ENCODE peak calls at places on chromosomes 2 and 18, in four cellular contexts. Y, I, F and X are unnamed samples.

GRCh38 chr18:45588831-45589558 is 26.3 kb upstream of the SLC14A2 start:
- DNase-seq in Y (no peak), F (no peak), I (no peak), X (no peak)

GRCh38 chr18:78873916-78874505 is 105.6 kb upstream of the SALL3 start:
- DNase-seq in Y (no peak), I (no peak), F (no peak), X (no peak)

GRCh38 chr2:66984864-66985263 is 412.3 kb upstream of the ETAA1 start:
- DNase-seq in Y (no peak), F (no peak), I (no peak), X (no peak)

GRCh38 chr2:88739985-88740600 is 48.6 kb downstream of the RPIA start:
- DNase-seq in Y (peak), F (peak), I (no peak), X (no peak)

GRCh38 chr2:174711206-174711605 is 53.1 kb downstream of the CHRNA1 start:
- DNase-seq in Y (no peak), F (no peak), I (no peak), X (peak)

GRCh38 chr2:133591164-133591563 is 22.9 kb upstream of the NCKAP5 start:
- DNase-seq in Y (no peak), I (no peak), F (peak), X (no peak)

GRCh38 chr2:158644139-158644538 is 151.0 kb upstream of the DAPL1 start:
- DNase-seq in I (no peak), F (no peak), Y (no peak), X (no peak)

GRCh38 chr2:200171761-200172482 is 134.6 kb upstream of the SPATS2L start:
- DNase-seq in F (no peak), Y (no peak), I (no peak), X (no peak)

GRCh38 chr2:105399207-105399861 is 483 bp upstream of the FHL2 start:
- DNase-seq in I (no peak), F (no peak), Y (no peak), X (no peak)

GRCh38 chr2:228446732-228447131 is 265.2 kb upstream of the SPHKAP start:
- DNase-seq in F (no peak), Y (no peak), I (no peak), X (no peak)

GRCh38 chr2:238720232-238720672 is 127.6 kb upstream of the TWIST2 start:
- DNase-seq in Y (peak), I (no peak), F (peak), X (no peak)

GRCh38 chr2:166972418-166972817 is 84.1 kb downstream of the XIRP2 start:
- DNase-seq in I (no peak), F (no peak), Y (no peak), X (no peak)

GRCh38 chr18:9736942-9737813 is 29.1 kb downstream of the RAB31 start:
- DNase-seq in I (peak), Y (no peak), F (no peak), X (peak)